ENCODE peak calls at places on chromosomes 16 and 17, in five cellular contexts. R, S, J, F and P are unnamed samples.

GRCh38 chr17:78998311-78999055 is 11.1 kb downstream of the CANT1 start:
- DNase-seq in R (no peak), S (no peak), J (no peak), F (no peak), P (no peak)

GRCh38 chr16:10386517-10387377 is 886 bp downstream of the ATF7IP2 start:
- DNase-seq in R (no peak), S (no peak), J (peak; percentile 6), F (no peak), P (no peak)

GRCh38 chr17:45394913-45395568 is 37.6 kb downstream of the ARHGAP27 start:
- DNase-seq in R (peak; percentile 83), S (peak; percentile 15), J (peak; percentile 93), F (peak; percentile 25), P (peak; percentile 38)

GRCh38 chr16:23847938-23848337 is 12.2 kb downstream of the PRKCB start:
- DNase-seq in R (no peak), S (no peak), J (no peak), F (peak; percentile 55), P (peak; percentile 49)

GRCh38 chr17:33109331-33110072 is 117.9 kb downstream of the SPACA3 start:
- DNase-seq in R (no peak), S (no peak), J (no peak), F (no peak), P (no peak)

GRCh38 chr16:88912556-88912955 is 46.1 kb upstream of the PABPN1L start:
- DNase-seq in R (no peak), S (no peak), J (no peak), F (no peak), P (no peak)

GRCh38 chr16:84585886-84586285 is 32.0 kb downstream of the COTL1 start:
- DNase-seq in R (no peak), S (no peak), J (peak; percentile 18), F (no peak), P (no peak)

GRCh38 chr17:44083250-44083849 is 12.8 kb downstream of the G6PC3 start:
- DNase-seq in R (no peak), S (no peak), J (no peak), F (no peak), P (no peak)

GRCh38 chr17:54754560-54754959 is 146.1 kb upstream of the TOM1L1 start:
- DNase-seq in R (no peak), S (no peak), J (no peak), F (no peak), P (no peak)

GRCh38 chr16:85206472-85207356 is 94.4 kb upstream of the CIBAR2 start:
- DNase-seq in R (no peak), S (no peak), J (peak; percentile 42), F (no peak), P (no peak)

GRCh38 chr17:81831957-81832607 is 1.0 kb downstream of the MCRIP1 start:
- DNase-seq in R (peak; percentile 21), S (no peak), J (peak; percentile 79), F (peak; percentile 66), P (peak; percentile 67)

GRCh38 chr17:63696381-63696961 is 3.5 kb downstream of the LIMD2 start:
- DNase-seq in R (peak; percentile 70), S (no peak), J (peak; percentile 53), F (peak; percentile 27), P (peak; percentile 52)

GRCh38 chr16:14564881-14565687 is 65.0 kb downstream of the PARN start:
- DNase-seq in R (no peak), S (no peak), J (peak; percentile 60), F (no peak), P (no peak)

GRCh38 chr17:6570731-6571465 is 14.5 kb upstream of the PITPNM3 start:
- DNase-seq in R (no peak), S (no peak), J (no peak), F (no peak), P (no peak)